ENCODE peak calls at places on chromosome 17, in ten cellular contexts. One of them, this sample, is unnamed.

GRCh38 chr17:52995127-52995526 is 827.6 kb upstream of the KIF2B start:
- DNase-seq in stomach: no peak
- DNase-seq in osteocyte: no peak
- DNase-seq in NCI-H748 treated with DMSO at 0.1 percent for 48 hours: no peak
- DNase-seq in A549: no peak
- DNase-seq in stimulated activated CD4-positive, alpha-beta T cell treated with anti-CD3 and anti-CD28 coated beads, Interleukin-4, amount 100 ng/mL, for 4 hours: no peak
- DNase-seq in activated CD8-positive, alpha-beta memory T cell treated with anti-CD3 and anti-CD28 coated beads, Interleukin-2, amount 50 U/mL, for 4 hours: no peak
- DNase-seq in stimulated activated CD8-positive, alpha-beta memory T cell treated with anti-CD3 and anti-CD28 coated beads, Interleukin-7, amount 100 ng/mL, for 24 hours: no peak
- DNase-seq in CD8-positive, alpha-beta T cell: no peak
- DNase-seq in NCI-H1694 treated with DMSO at 0.1 percent for 48 hours: no peak
- DNase-seq in this sample: no peak

GRCh38 chr17:76967762-76968161 is 99.6 kb downstream of the MGAT5B start:
- DNase-seq in stomach: no peak
- DNase-seq in osteocyte: no peak
- DNase-seq in NCI-H748 treated with DMSO at 0.1 percent for 48 hours: no peak
- DNase-seq in A549: no peak
- DNase-seq in stimulated activated CD4-positive, alpha-beta T cell treated with anti-CD3 and anti-CD28 coated beads, Interleukin-4, amount 100 ng/mL, for 4 hours: no peak
- DNase-seq in activated CD8-positive, alpha-beta memory T cell treated with anti-CD3 and anti-CD28 coated beads, Interleukin-2, amount 50 U/mL, for 4 hours: no peak
- DNase-seq in stimulated activated CD8-positive, alpha-beta memory T cell treated with anti-CD3 and anti-CD28 coated beads, Interleukin-7, amount 100 ng/mL, for 24 hours: no peak
- DNase-seq in CD8-positive, alpha-beta T cell: no peak
- DNase-seq in NCI-H1694 treated with DMSO at 0.1 percent for 48 hours: no peak
- DNase-seq in this sample: no peak

GRCh38 chr17:2011421-2012371 is 13.4 kb downstream of the RTN4RL1 start:
- DNase-seq in stomach: peak
- DNase-seq in osteocyte: no peak
- DNase-seq in NCI-H748 treated with DMSO at 0.1 percent for 48 hours: no peak
- DNase-seq in A549: no peak
- DNase-seq in stimulated activated CD4-positive, alpha-beta T cell treated with anti-CD3 and anti-CD28 coated beads, Interleukin-4, amount 100 ng/mL, for 4 hours: no peak
- DNase-seq in activated CD8-positive, alpha-beta memory T cell treated with anti-CD3 and anti-CD28 coated beads, Interleukin-2, amount 50 U/mL, for 4 hours: no peak
- DNase-seq in stimulated activated CD8-positive, alpha-beta memory T cell treated with anti-CD3 and anti-CD28 coated beads, Interleukin-7, amount 100 ng/mL, for 24 hours: no peak
- DNase-seq in CD8-positive, alpha-beta T cell: no peak
- DNase-seq in NCI-H1694 treated with DMSO at 0.1 percent for 48 hours: no peak
- DNase-seq in this sample: peak

GRCh38 chr17:38510424-38511125 is 82.3 kb downstream of the ARHGAP23 start:
- DNase-seq in stomach: peak
- DNase-seq in osteocyte: no peak
- DNase-seq in NCI-H748 treated with DMSO at 0.1 percent for 48 hours: no peak
- DNase-seq in A549: no peak
- DNase-seq in stimulated activated CD4-positive, alpha-beta T cell treated with anti-CD3 and anti-CD28 coated beads, Interleukin-4, amount 100 ng/mL, for 4 hours: no peak
- DNase-seq in activated CD8-positive, alpha-beta memory T cell treated with anti-CD3 and anti-CD28 coated beads, Interleukin-2, amount 50 U/mL, for 4 hours: no peak
- DNase-seq in stimulated activated CD8-positive, alpha-beta memory T cell treated with anti-CD3 and anti-CD28 coated beads, Interleukin-7, amount 100 ng/mL, for 24 hours: no peak
- DNase-seq in CD8-positive, alpha-beta T cell: no peak
- DNase-seq in NCI-H1694 treated with DMSO at 0.1 percent for 48 hours: no peak
- DNase-seq in this sample: no peak

GRCh38 chr17:18331879-18332278 is 16.8 kb downstream of the SMCR8 start:
- DNase-seq in stomach: no peak
- DNase-seq in osteocyte: no peak
- DNase-seq in NCI-H748 treated with DMSO at 0.1 percent for 48 hours: no peak
- DNase-seq in A549: no peak
- DNase-seq in stimulated activated CD4-positive, alpha-beta T cell treated with anti-CD3 and anti-CD28 coated beads, Interleukin-4, amount 100 ng/mL, for 4 hours: no peak
- DNase-seq in activated CD8-positive, alpha-beta memory T cell treated with anti-CD3 and anti-CD28 coated beads, Interleukin-2, amount 50 U/mL, for 4 hours: no peak
- DNase-seq in stimulated activated CD8-positive, alpha-beta memory T cell treated with anti-CD3 and anti-CD28 coated beads, Interleukin-7, amount 100 ng/mL, for 24 hours: no peak
- DNase-seq in CD8-positive, alpha-beta T cell: peak
- DNase-seq in NCI-H1694 treated with DMSO at 0.1 percent for 48 hours: no peak
- DNase-seq in this sample: no peak

GRCh38 chr17:55664287-55664686 is 58.4 kb downstream of the TMEM100 start:
- DNase-seq in stomach: no peak
- DNase-seq in osteocyte: no peak
- DNase-seq in NCI-H748 treated with DMSO at 0.1 percent for 48 hours: no peak
- DNase-seq in A549: no peak
- DNase-seq in stimulated activated CD4-positive, alpha-beta T cell treated with anti-CD3 and anti-CD28 coated beads, Interleukin-4, amount 100 ng/mL, for 4 hours: no peak
- DNase-seq in activated CD8-positive, alpha-beta memory T cell treated with anti-CD3 and anti-CD28 coated beads, Interleukin-2, amount 50 U/mL, for 4 hours: no peak
- DNase-seq in stimulated activated CD8-positive, alpha-beta memory T cell treated with anti-CD3 and anti-CD28 coated beads, Interleukin-7, amount 100 ng/mL, for 24 hours: no peak
- DNase-seq in CD8-positive, alpha-beta T cell: no peak
- DNase-seq in NCI-H1694 treated with DMSO at 0.1 percent for 48 hours: no peak
- DNase-seq in this sample: no peak

GRCh38 chr17:17849147-17849820 is 12.5 kb upstream of the SREBF1 start:
- DNase-seq in stomach: peak
- DNase-seq in osteocyte: no peak
- DNase-seq in NCI-H748 treated with DMSO at 0.1 percent for 48 hours: peak
- DNase-seq in A549: no peak
- DNase-seq in stimulated activated CD4-positive, alpha-beta T cell treated with anti-CD3 and anti-CD28 coated beads, Interleukin-4, amount 100 ng/mL, for 4 hours: peak
- DNase-seq in activated CD8-positive, alpha-beta memory T cell treated with anti-CD3 and anti-CD28 coated beads, Interleukin-2, amount 50 U/mL, for 4 hours: peak
- DNase-seq in stimulated activated CD8-positive, alpha-beta memory T cell treated with anti-CD3 and anti-CD28 coated beads, Interleukin-7, amount 100 ng/mL, for 24 hours: peak
- DNase-seq in CD8-positive, alpha-beta T cell: peak
- DNase-seq in NCI-H1694 treated with DMSO at 0.1 percent for 48 hours: no peak
- DNase-seq in this sample: no peak

GRCh38 chr17:68662037-68662432 is 60.9 kb upstream of the FAM20A start:
- DNase-seq in stomach: no peak
- DNase-seq in osteocyte: no peak
- DNase-seq in NCI-H748 treated with DMSO at 0.1 percent for 48 hours: no peak
- DNase-seq in A549: no peak
- DNase-seq in stimulated activated CD4-positive, alpha-beta T cell treated with anti-CD3 and anti-CD28 coated beads, Interleukin-4, amount 100 ng/mL, for 4 hours: no peak
- DNase-seq in activated CD8-positive, alpha-beta memory T cell treated with anti-CD3 and anti-CD28 coated beads, Interleukin-2, amount 50 U/mL, for 4 hours: no peak
- DNase-seq in stimulated activated CD8-positive, alpha-beta memory T cell treated with anti-CD3 and anti-CD28 coated beads, Interleukin-7, amount 100 ng/mL, for 24 hours: no peak
- DNase-seq in CD8-positive, alpha-beta T cell: no peak
- DNase-seq in NCI-H1694 treated with DMSO at 0.1 percent for 48 hours: no peak
- DNase-seq in this sample: no peak

GRCh38 chr17:70099267-70099666 is 24.2 kb downstream of the KCNJ16 start:
- DNase-seq in stomach: no peak
- DNase-seq in osteocyte: no peak
- DNase-seq in NCI-H748 treated with DMSO at 0.1 percent for 48 hours: no peak
- DNase-seq in A549: no peak
- DNase-seq in stimulated activated CD4-positive, alpha-beta T cell treated with anti-CD3 and anti-CD28 coated beads, Interleukin-4, amount 100 ng/mL, for 4 hours: no peak
- DNase-seq in activated CD8-positive, alpha-beta memory T cell treated with anti-CD3 and anti-CD28 coated beads, Interleukin-2, amount 50 U/mL, for 4 hours: no peak
- DNase-seq in stimulated activated CD8-positive, alpha-beta memory T cell treated with anti-CD3 and anti-CD28 coated beads, Interleukin-7, amount 100 ng/mL, for 24 hours: no peak
- DNase-seq in CD8-positive, alpha-beta T cell: no peak
- DNase-seq in NCI-H1694 treated with DMSO at 0.1 percent for 48 hours: no peak
- DNase-seq in this sample: no peak

GRCh38 chr17:11094377-11094776 is 146.6 kb upstream of the SHISA6 start:
- DNase-seq in stomach: no peak
- DNase-seq in osteocyte: peak
- DNase-seq in NCI-H748 treated with DMSO at 0.1 percent for 48 hours: no peak
- DNase-seq in A549: no peak
- DNase-seq in stimulated activated CD4-positive, alpha-beta T cell treated with anti-CD3 and anti-CD28 coated beads, Interleukin-4, amount 100 ng/mL, for 4 hours: no peak
- DNase-seq in activated CD8-positive, alpha-beta memory T cell treated with anti-CD3 and anti-CD28 coated beads, Interleukin-2, amount 50 U/mL, for 4 hours: no peak
- DNase-seq in stimulated activated CD8-positive, alpha-beta memory T cell treated with anti-CD3 and anti-CD28 coated beads, Interleukin-7, amount 100 ng/mL, for 24 hours: no peak
- DNase-seq in CD8-positive, alpha-beta T cell: no peak
- DNase-seq in NCI-H1694 treated with DMSO at 0.1 percent for 48 hours: no peak
- DNase-seq in this sample: no peak

GRCh38 chr17:14089179-14089578 is 19.9 kb downstream of the COX10 start:
- DNase-seq in stomach: no peak
- DNase-seq in osteocyte: no peak
- DNase-seq in NCI-H748 treated with DMSO at 0.1 percent for 48 hours: no peak
- DNase-seq in A549: no peak
- DNase-seq in stimulated activated CD4-positive, alpha-beta T cell treated with anti-CD3 and anti-CD28 coated beads, Interleukin-4, amount 100 ng/mL, for 4 hours: no peak
- DNase-seq in activated CD8-positive, alpha-beta memory T cell treated with anti-CD3 and anti-CD28 coated beads, Interleukin-2, amount 50 U/mL, for 4 hours: no peak
- DNase-seq in stimulated activated CD8-positive, alpha-beta memory T cell treated with anti-CD3 and anti-CD28 coated beads, Interleukin-7, amount 100 ng/mL, for 24 hours: no peak
- DNase-seq in CD8-positive, alpha-beta T cell: no peak
- DNase-seq in NCI-H1694 treated with DMSO at 0.1 percent for 48 hours: no peak
- DNase-seq in this sample: no peak

GRCh38 chr17:76405967-76406647 is 21.7 kb downstream of the SPHK1 start:
- DNase-seq in stomach: peak
- DNase-seq in osteocyte: no peak
- DNase-seq in NCI-H748 treated with DMSO at 0.1 percent for 48 hours: no peak
- DNase-seq in A549: no peak
- DNase-seq in stimulated activated CD4-positive, alpha-beta T cell treated with anti-CD3 and anti-CD28 coated beads, Interleukin-4, amount 100 ng/mL, for 4 hours: no peak
- DNase-seq in activated CD8-positive, alpha-beta memory T cell treated with anti-CD3 and anti-CD28 coated beads, Interleukin-2, amount 50 U/mL, for 4 hours: no peak
- DNase-seq in stimulated activated CD8-positive, alpha-beta memory T cell treated with anti-CD3 and anti-CD28 coated beads, Interleukin-7, amount 100 ng/mL, for 24 hours: no peak
- DNase-seq in CD8-positive, alpha-beta T cell: no peak
- DNase-seq in NCI-H1694 treated with DMSO at 0.1 percent for 48 hours: peak
- DNase-seq in this sample: no peak

GRCh38 chr17:49516190-49516589 is 21.1 kb downstream of the NGFR start:
- DNase-seq in stomach: no peak
- DNase-seq in osteocyte: no peak
- DNase-seq in NCI-H748 treated with DMSO at 0.1 percent for 48 hours: no peak
- DNase-seq in A549: no peak
- DNase-seq in stimulated activated CD4-positive, alpha-beta T cell treated with anti-CD3 and anti-CD28 coated beads, Interleukin-4, amount 100 ng/mL, for 4 hours: no peak
- DNase-seq in activated CD8-positive, alpha-beta memory T cell treated with anti-CD3 and anti-CD28 coated beads, Interleukin-2, amount 50 U/mL, for 4 hours: no peak
- DNase-seq in stimulated activated CD8-positive, alpha-beta memory T cell treated with anti-CD3 and anti-CD28 coated beads, Interleukin-7, amount 100 ng/mL, for 24 hours: no peak
- DNase-seq in CD8-positive, alpha-beta T cell: no peak
- DNase-seq in NCI-H1694 treated with DMSO at 0.1 percent for 48 hours: peak
- DNase-seq in this sample: no peak

GRCh38 chr17:48728232-48729231 is at the start of gene HOXB13:
- DNase-seq in stomach: peak
- DNase-seq in osteocyte: no peak
- DNase-seq in NCI-H748 treated with DMSO at 0.1 percent for 48 hours: peak
- DNase-seq in A549: peak
- DNase-seq in stimulated activated CD4-positive, alpha-beta T cell treated with anti-CD3 and anti-CD28 coated beads, Interleukin-4, amount 100 ng/mL, for 4 hours: peak
- DNase-seq in activated CD8-positive, alpha-beta memory T cell treated with anti-CD3 and anti-CD28 coated beads, Interleukin-2, amount 50 U/mL, for 4 hours: peak
- DNase-seq in stimulated activated CD8-positive, alpha-beta memory T cell treated with anti-CD3 and anti-CD28 coated beads, Interleukin-7, amount 100 ng/mL, for 24 hours: no peak
- DNase-seq in CD8-positive, alpha-beta T cell: no peak
- DNase-seq in NCI-H1694 treated with DMSO at 0.1 percent for 48 hours: no peak
- DNase-seq in this sample: peak

GRCh38 chr17:17970699-17971430 is 1.3 kb downstream of the TOM1L2 start:
- DNase-seq in stomach: no peak
- DNase-seq in osteocyte: no peak
- DNase-seq in NCI-H748 treated with DMSO at 0.1 percent for 48 hours: no peak
- DNase-seq in A549: no peak
- DNase-seq in stimulated activated CD4-positive, alpha-beta T cell treated with anti-CD3 and anti-CD28 coated beads, Interleukin-4, amount 100 ng/mL, for 4 hours: no peak
- DNase-seq in activated CD8-positive, alpha-beta memory T cell treated with anti-CD3 and anti-CD28 coated beads, Interleukin-2, amount 50 U/mL, for 4 hours: no peak
- DNase-seq in stimulated activated CD8-positive, alpha-beta memory T cell treated with anti-CD3 and anti-CD28 coated beads, Interleukin-7, amount 100 ng/mL, for 24 hours: no peak
- DNase-seq in CD8-positive, alpha-beta T cell: no peak
- DNase-seq in NCI-H1694 treated with DMSO at 0.1 percent for 48 hours: no peak
- DNase-seq in this sample: no peak

GRCh38 chr17:43356999-43357398 is 41.8 kb upstream of the ARL4D start:
- DNase-seq in stomach: no peak
- DNase-seq in osteocyte: no peak
- DNase-seq in NCI-H748 treated with DMSO at 0.1 percent for 48 hours: no peak
- DNase-seq in A549: peak
- DNase-seq in stimulated activated CD4-positive, alpha-beta T cell treated with anti-CD3 and anti-CD28 coated beads, Interleukin-4, amount 100 ng/mL, for 4 hours: no peak
- DNase-seq in activated CD8-positive, alpha-beta memory T cell treated with anti-CD3 and anti-CD28 coated beads, Interleukin-2, amount 50 U/mL, for 4 hours: no peak
- DNase-seq in stimulated activated CD8-positive, alpha-beta memory T cell treated with anti-CD3 and anti-CD28 coated beads, Interleukin-7, amount 100 ng/mL, for 24 hours: no peak
- DNase-seq in CD8-positive, alpha-beta T cell: no peak
- DNase-seq in NCI-H1694 treated with DMSO at 0.1 percent for 48 hours: no peak
- DNase-seq in this sample: peak